ENCODE peak calls at places on chromosomes 7 and 10, in ten cellular contexts. V is fibroblast of lung; H is endothelial cell of umbilical vein; J is fibroblast of mammary gland; L is lower leg skin; M is bronchial epithelial cell; X is CD8-positive, alpha-beta memory T cell; E is fibroblast of the aortic adventitia; U is small intestine; A is Panc1. N is an unnamed sample.

GRCh38 chr10:16429539-16429938 is 7.3 kb upstream of the PTER start:
- DNase-seq in V (no peak), H (no peak), J (no peak), L (no peak), M (no peak), X (no peak), E (no peak), U (no peak), A (no peak), N (no peak)

GRCh38 chr10:71138126-71138860 is 74.1 kb upstream of the UNC5B start:
- DNase-seq in V (no peak), H (no peak), J (no peak), L (peak; percentile 68), M (no peak), X (no peak), E (no peak), U (no peak), A (no peak), N (peak; percentile 43)

GRCh38 chr10:96794786-96795733 is 37.0 kb upstream of the LCOR start:
- DNase-seq in V (no peak), H (no peak), J (no peak), L (no peak), M (no peak), X (no peak), E (peak; percentile 36), U (peak; percentile 93), A (no peak), N (no peak)

GRCh38 chr7:36905836-36906235 is 181.5 kb upstream of the AOAH start:
- DNase-seq in V (no peak), H (no peak), J (no peak), L (no peak), M (no peak), X (no peak), E (no peak), U (no peak), A (no peak), N (no peak)

GRCh38 chr7:46319841-46320240 is 398.8 kb upstream of the IGFBP3 start:
- DNase-seq in V (no peak), H (no peak), J (no peak), L (no peak), M (no peak), X (no peak), E (peak; percentile 19), U (no peak), A (no peak), N (no peak)

GRCh38 chr7:11492307-11492706 is 339.7 kb downstream of the THSD7A start:
- DNase-seq in V (peak; percentile 86), H (peak; percentile 63), J (peak; percentile 20), L (no peak), M (peak; percentile 60), X (no peak), E (no peak), U (no peak), A (no peak), N (no peak)

GRCh38 chr7:46214526-46214925 is 293.5 kb upstream of the IGFBP3 start:
- DNase-seq in V (no peak), H (no peak), J (no peak), L (no peak), M (no peak), X (no peak), E (no peak), U (no peak), A (no peak), N (no peak)

GRCh38 chr7:14685112-14685511 is 217.4 kb downstream of the DGKB start:
- DNase-seq in V (peak; percentile 3), H (no peak), J (no peak), L (no peak), M (no peak), X (no peak), E (no peak), U (no peak), A (no peak), N (no peak)

GRCh38 chr7:43905209-43905946 is 1.0 kb downstream of the URGCP start:
- DNase-seq in V (peak; percentile 32), H (no peak), J (peak; percentile 52), L (peak; percentile 85), M (peak; percentile 61), X (no peak), E (peak; percentile 36), U (peak; percentile 98), A (no peak), N (peak; percentile 88)

GRCh38 chr7:111931958-111932357 is 274.2 kb downstream of the DOCK4 start:
- DNase-seq in V (peak; percentile 15), H (no peak), J (peak; percentile 38), L (no peak), M (no peak), X (no peak), E (no peak), U (no peak), A (no peak), N (no peak)

GRCh38 chr10:127427926-127428325 is 121.2 kb upstream of the NPS start:
- DNase-seq in V (no peak), H (no peak), J (no peak), L (no peak), M (no peak), X (no peak), E (no peak), U (no peak), A (no peak), N (no peak)

GRCh38 chr10:29635711-29636144 is 957 bp upstream of the SVIL start:
- DNase-seq in V (no peak), H (peak; percentile 57), J (peak; percentile 42), L (no peak), M (no peak), X (no peak), E (peak; percentile 26), U (peak; percentile 15), A (no peak), N (no peak)

GRCh38 chr10:16809074-16809718 is 8.0 kb downstream of the RSU1 start:
- DNase-seq in V (peak; percentile 42), H (peak; percentile 64), J (peak; percentile 53), L (no peak), M (peak; percentile 30), X (no peak), E (peak; percentile 41), U (peak; percentile 27), A (no peak), N (no peak)

GRCh38 chr10:86373828-86374227 is 7.2 kb upstream of the GRID1 start:
- DNase-seq in V (no peak), H (no peak), J (no peak), L (peak; percentile 64), M (no peak), X (no peak), E (no peak), U (no peak), A (no peak), N (no peak)

GRCh38 chr10:75959912-75960311 is 528.5 kb downstream of the LRMDA start:
- DNase-seq in V (peak; percentile 17), H (no peak), J (no peak), L (no peak), M (no peak), X (no peak), E (peak; percentile 4), U (no peak), A (no peak), N (no peak)

GRCh38 chr10:11225935-11226334 is 208.3 kb downstream of the CELF2 start:
- DNase-seq in V (no peak), H (no peak), J (peak; percentile 3), L (no peak), M (no peak), X (peak; percentile 55), E (no peak), U (peak; percentile 23), A (no peak), N (no peak)

GRCh38 chr7:135317676-135318326 is 84.2 kb downstream of the STRA8 start:
- DNase-seq in V (no peak), H (no peak), J (peak; percentile 55), L (peak; percentile 60), M (peak; percentile 59), X (no peak), E (no peak), U (peak; percentile 90), A (no peak), N (no peak)

GRCh38 chr7:51045319-51046102 is 262.8 kb upstream of the GRB10 start:
- DNase-seq in V (peak; percentile 51), H (no peak), J (peak; percentile 82), L (peak; percentile 59), M (peak; percentile 91), X (no peak), E (peak; percentile 63), U (no peak), A (peak; percentile 83), N (peak; percentile 75)

GRCh38 chr7:138843632-138844580 is 45.9 kb upstream of the ATP6V0A4 start:
- DNase-seq in V (no peak), H (no peak), J (no peak), L (no peak), M (no peak), X (no peak), E (peak; percentile 24), U (no peak), A (no peak), N (no peak)

GRCh38 chr10:1045415-1045814 is 3.5 kb downstream of the IDI1 start:
- DNase-seq in V (no peak), H (no peak), J (no peak), L (no peak), M (no peak), X (no peak), E (no peak), U (no peak), A (no peak), N (no peak)
- H3K4me3 ChIP-seq in V (no peak overlapping the region), H (no peak overlapping the region), J (no peak overlapping the region), L (no peak overlapping the region), M (no peak overlapping the region), X (no peak overlapping the region), E (no peak overlapping the region), U (no peak overlapping the region), A (no peak overlapping the region), N (no peak overlapping the region)

GRCh38 chr10:93376372-93377296 is 105.5 kb downstream of the MYOF start:
- DNase-seq in V (peak; percentile 93), H (peak; percentile 90), J (peak; percentile 90), L (no peak), M (peak; percentile 90), X (no peak), E (peak; percentile 95), U (peak; percentile 79), A (peak; percentile 84), N (peak; percentile 37)
- H3K4me3 ChIP-seq in V (no peak overlapping the region), H (no peak overlapping the region), J (no peak overlapping the region), L (no peak overlapping the region), M (no peak overlapping the region), X (no peak overlapping the region), E (peak overlapping the region; percentile 26), U (no peak overlapping the region), A (no peak overlapping the region), N (no peak overlapping the region)

GRCh38 chr10:77899080-77899477 is 27.5 kb downstream of the DLG5 start:
- DNase-seq in V (peak; percentile 57), H (no peak), J (peak; percentile 65), L (no peak), M (peak; percentile 94), X (no peak), E (peak; percentile 75), U (peak; percentile 92), A (no peak), N (peak; percentile 95)
- H3K4me3 ChIP-seq in V (no peak overlapping the region), H (no peak overlapping the region), J (no peak overlapping the region), L (no peak overlapping the region), M (no peak overlapping the region), X (no peak overlapping the region), E (no peak overlapping the region), U (no peak overlapping the region), A (no peak overlapping the region), N (no peak overlapping the region)

DNA sequence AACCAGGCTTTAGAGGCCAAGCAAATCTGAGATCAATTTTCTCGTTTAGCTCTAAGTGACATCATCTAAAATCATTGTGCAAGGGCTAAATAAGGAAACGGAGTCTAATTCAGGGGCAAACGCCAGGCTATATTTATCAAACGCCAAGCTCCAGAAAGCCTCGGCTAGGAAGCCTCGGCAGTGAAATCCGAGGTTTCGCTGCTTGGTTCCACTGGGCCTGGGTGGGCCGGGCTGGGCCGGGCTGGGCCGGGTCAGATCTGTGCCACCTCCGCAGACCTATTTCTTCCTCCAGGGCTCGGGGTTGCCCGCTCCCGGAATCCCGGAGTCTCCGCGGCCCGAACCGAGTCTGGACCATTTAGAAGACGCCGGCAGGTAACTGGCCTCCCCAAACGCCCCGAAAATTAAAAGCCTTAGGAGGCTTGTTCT is 459 bp upstream of the FEZF1 start:
- DNase-seq in V (peak; percentile 58), H (no peak), J (peak; percentile 51), L (no peak), M (peak; percentile 13), X (no peak), E (peak; percentile 35), U (no peak), A (no peak), N (no peak)
- H3K4me3 ChIP-seq in V (no peak overlapping the region), H (no peak overlapping the region), J (peak overlapping the region; percentile 1), L (no peak overlapping the region), M (no peak overlapping the region), X (no peak overlapping the region), E (no peak overlapping the region), U (peak overlapping the region; percentile 11), A (peak overlapping the region; percentile 35), N (peak overlapping the region; percentile 18)